ENCODE peak calls at places on chromosomes 5 and 9, in four cellular contexts. One of them, this sample, is unnamed.

GRCh38 chr9:123406691-123407536 is 50.9 kb downstream of the CRB2 start:
- DNase-seq in body of pancreas: no peak
- DNase-seq in WERI-Rb-1: no peak
- DNase-seq in ovary: no peak
- DNase-seq in this sample: no peak

GRCh38 chr5:56172225-56172624 is 60.9 kb downstream of the ANKRD55 start:
- DNase-seq in body of pancreas: no peak
- DNase-seq in WERI-Rb-1: no peak
- DNase-seq in ovary: no peak
- DNase-seq in this sample: no peak

GRCh38 chr5:137997726-137998213 is 35.1 kb downstream of the FAM13B start:
- DNase-seq in body of pancreas: no peak
- DNase-seq in WERI-Rb-1: no peak
- DNase-seq in ovary: no peak
- DNase-seq in this sample: no peak

GRCh38 chr9:111783857-111784256 is 10.9 kb downstream of the SHOC1 start:
- DNase-seq in body of pancreas: no peak
- DNase-seq in WERI-Rb-1: no peak
- DNase-seq in ovary: no peak
- DNase-seq in this sample: no peak

GRCh38 chr9:20790721-20791120 is 106.7 kb downstream of the FOCAD start:
- DNase-seq in body of pancreas: no peak
- DNase-seq in WERI-Rb-1: no peak
- DNase-seq in ovary: no peak
- DNase-seq in this sample: no peak

GRCh38 chr5:108148715-108149139 is 233.2 kb downstream of the FBXL17 start:
- DNase-seq in body of pancreas: no peak
- DNase-seq in WERI-Rb-1: no peak
- DNase-seq in ovary: no peak
- DNase-seq in this sample: no peak

GRCh38 chr9:72494051-72494450 is 27.4 kb upstream of the TMC1 start:
- DNase-seq in body of pancreas: no peak
- DNase-seq in WERI-Rb-1: peak; percentile 39
- DNase-seq in ovary: no peak
- DNase-seq in this sample: no peak

GRCh38 chr9:98410185-98410697 is 154.8 kb upstream of the TBC1D2 start:
- DNase-seq in body of pancreas: no peak
- DNase-seq in WERI-Rb-1: peak; percentile 77
- DNase-seq in ovary: no peak
- DNase-seq in this sample: peak; percentile 19

GRCh38 chr9:71096431-71097108 is 24.9 kb downstream of the TRPM3 start:
- DNase-seq in body of pancreas: peak; percentile 64
- DNase-seq in WERI-Rb-1: no peak
- DNase-seq in ovary: no peak
- DNase-seq in this sample: no peak

GRCh38 chr5:162067651-162068411 is at the start of gene GABRG2:
- DNase-seq in body of pancreas: no peak
- DNase-seq in WERI-Rb-1: no peak
- DNase-seq in ovary: no peak
- DNase-seq in this sample: no peak

GRCh38 chr5:142795246-142795645 is 25.1 kb downstream of the ARHGAP26 start:
- DNase-seq in body of pancreas: no peak
- DNase-seq in WERI-Rb-1: no peak
- DNase-seq in ovary: no peak
- DNase-seq in this sample: no peak

GRCh38 chr9:1018121-1018520 is 32.0 kb upstream of the DMRT2 start:
- DNase-seq in body of pancreas: no peak
- DNase-seq in WERI-Rb-1: peak; percentile 21
- DNase-seq in ovary: no peak
- DNase-seq in this sample: no peak

GRCh38 chr5:179378441-179379271 is 33.4 kb upstream of the ADAMTS2 start:
- DNase-seq in body of pancreas: no peak
- DNase-seq in WERI-Rb-1: no peak
- DNase-seq in ovary: no peak
- DNase-seq in this sample: no peak

GRCh38 chr9:86945868-86946711 is 1.2 kb downstream of the GAS1 start:
- DNase-seq in body of pancreas: peak; percentile 85
- DNase-seq in WERI-Rb-1: peak; percentile 25
- DNase-seq in ovary: peak; percentile 64
- DNase-seq in this sample: peak; percentile 52

GRCh38 chr9:133137451-133138231 is 16.6 kb upstream of the RALGDS start:
- DNase-seq in body of pancreas: peak; percentile 92
- DNase-seq in WERI-Rb-1: no peak
- DNase-seq in ovary: no peak
- DNase-seq in this sample: peak; percentile 67

GRCh38 chr9:73179594-73179993 is 27.9 kb downstream of the ANXA1 start:
- DNase-seq in body of pancreas: no peak
- DNase-seq in WERI-Rb-1: no peak
- DNase-seq in ovary: no peak
- DNase-seq in this sample: no peak

GRCh38 chr5:89073045-89073444 is 190.1 kb upstream of the MEF2C start:
- DNase-seq in body of pancreas: no peak
- DNase-seq in WERI-Rb-1: no peak
- DNase-seq in ovary: no peak
- DNase-seq in this sample: no peak
- H3K9me3 ChIP-seq in body of pancreas: no peaks in the 10 kb centered on the region
- H3K9me3 ChIP-seq in WERI-Rb-1: no peaks in the 10 kb centered on the region
- H3K9me3 ChIP-seq in ovary: no peaks in the 10 kb centered on the region
- H3K9me3 ChIP-seq in this sample: no peaks in the 10 kb centered on the region

GRCh38 chr9:100489836-100490235 is 16.9 kb downstream of the TMEFF1 start:
- DNase-seq in body of pancreas: no peak
- DNase-seq in WERI-Rb-1: no peak
- DNase-seq in ovary: no peak
- DNase-seq in this sample: no peak
- TF ChIP-seq CTCF in body of pancreas: no peak
- TF ChIP-seq CTCF in WERI-Rb-1: no peak
- TF ChIP-seq CTCF in ovary: no peak
- TF ChIP-seq CTCF in this sample: no peak

DNA sequence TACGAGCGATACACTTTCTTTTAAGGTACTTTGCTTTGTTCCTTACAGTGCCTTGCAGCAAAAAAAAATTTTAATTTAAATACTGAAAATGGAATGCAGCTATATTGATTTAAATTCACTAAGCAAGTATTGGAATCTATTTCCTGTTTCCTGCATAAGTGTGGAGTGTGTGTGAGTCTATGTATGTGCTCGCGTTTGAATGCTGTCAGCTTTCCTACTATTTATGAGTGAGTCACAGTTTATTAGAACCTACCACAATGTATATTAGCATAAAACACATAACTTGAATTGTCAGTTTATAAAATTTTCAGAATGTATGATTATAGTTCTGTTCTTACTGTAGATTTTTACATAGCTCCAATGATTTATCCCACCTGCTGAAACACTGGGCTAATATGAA is 302.1 kb downstream of the NR2F1-AS1 start:
- DNase-seq in body of pancreas: no peak
- DNase-seq in WERI-Rb-1: no peak
- DNase-seq in ovary: no peak
- DNase-seq in this sample: no peak
- H3K27ac ChIP-seq in body of pancreas: no peak overlapping the region
- H3K27ac ChIP-seq in WERI-Rb-1: no peak overlapping the region
- H3K27ac ChIP-seq in ovary: no peak overlapping the region
- H3K27ac ChIP-seq in this sample: no peak overlapping the region

DNA sequence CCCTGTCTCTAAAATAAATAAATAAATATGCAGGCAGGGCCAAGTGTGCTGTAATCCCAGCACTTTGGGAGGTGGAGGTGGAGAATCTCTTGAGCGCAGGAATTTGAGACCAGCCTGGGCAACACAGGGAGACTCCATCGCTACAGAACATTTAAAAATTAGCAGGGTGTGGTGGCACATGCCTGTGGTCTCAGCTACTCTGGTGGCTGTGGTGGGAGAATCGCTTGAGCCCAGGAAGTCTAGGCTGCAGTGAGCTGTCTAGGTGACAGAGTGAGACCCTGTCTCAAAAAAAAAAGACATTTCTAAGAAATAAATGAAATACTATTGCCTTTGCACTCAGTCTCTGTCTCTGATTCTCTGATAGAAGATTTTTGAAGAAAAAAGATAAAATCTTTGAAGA is 1.2 kb upstream of the PCDHGA10 start:
- DNase-seq in body of pancreas: no peak
- DNase-seq in WERI-Rb-1: no peak
- DNase-seq in ovary: no peak
- DNase-seq in this sample: no peak
- H3K9me3 ChIP-seq in body of pancreas: no peaks in the 10 kb centered on the region
- H3K9me3 ChIP-seq in WERI-Rb-1: peaks cover 3% of the 10 kb centered on the region
- H3K9me3 ChIP-seq in ovary: peaks cover 53% of the 10 kb centered on the region
- H3K9me3 ChIP-seq in this sample: peaks cover 97% of the 10 kb centered on the region

DNA sequence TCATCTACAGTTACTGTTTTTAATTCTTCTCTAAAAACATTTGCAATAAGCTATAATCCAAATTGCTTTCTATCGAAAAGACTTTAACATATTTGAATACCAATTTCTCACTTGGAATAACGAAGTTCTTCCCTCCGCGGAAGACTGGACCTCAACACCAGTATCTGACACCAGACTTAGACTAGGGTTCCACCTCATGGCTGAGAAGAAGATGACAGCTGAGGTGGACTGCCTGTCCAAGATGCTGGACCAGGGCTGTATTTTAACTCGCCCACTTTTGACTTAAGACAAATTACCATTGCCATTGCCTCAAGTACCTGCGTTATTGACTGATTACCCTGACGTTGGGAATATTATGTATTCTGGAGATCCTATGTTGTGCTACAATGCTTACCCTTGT is 34.1 kb downstream of the ZMAT2 start:
- DNase-seq in body of pancreas: no peak
- DNase-seq in WERI-Rb-1: peak; percentile 20
- DNase-seq in ovary: no peak
- DNase-seq in this sample: no peak
- TF ChIP-seq CTCF in body of pancreas: no peak
- TF ChIP-seq CTCF in WERI-Rb-1: peak; percentile 46
- TF ChIP-seq CTCF in ovary: no peak
- TF ChIP-seq CTCF in this sample: peak; percentile 41

This sample was measured in heart right ventricle.